ENCODE peak calls at places on chromosomes 16 and 17, in seven cellular contexts. H is mammary epithelial cell, W is fibroblast of lung, N is HepG2, Z is H9, U is IMR-90, I is GM23248. J is an unnamed sample.

GRCh38 chr17:50564916-50565315 is 4.4 kb downstream of the CACNA1G start:
- DNase-seq in H (peak; percentile 23), W (peak; percentile 77), N (no peak), Z (no peak), U (peak; percentile 56), I (peak; percentile 93), J (peak; percentile 59)

GRCh38 chr16:88922114-88922825 is 54.7 kb downstream of the CBFA2T3 start:
- DNase-seq in H (peak; percentile 28), W (peak; percentile 71), N (no peak), Z (peak; percentile 85), U (peak; percentile 39), I (peak; percentile 87), J (no peak)

GRCh38 chr16:90032664-90033346 is 13.5 kb upstream of the DBNDD1 start:
- DNase-seq in H (no peak), W (peak; percentile 63), N (no peak), Z (no peak), U (peak; percentile 65), I (peak; percentile 55), J (peak; percentile 50)

GRCh38 chr17:17032131-17032692 is 10.0 kb upstream of the MPRIP start:
- DNase-seq in H (peak; percentile 82), W (peak; percentile 58), N (peak; percentile 64), Z (no peak), U (peak; percentile 89), I (peak; percentile 97), J (peak; percentile 94)

GRCh38 chr17:55655777-55656176 is 66.9 kb downstream of the TMEM100 start:
- DNase-seq in H (no peak), W (no peak), N (no peak), Z (no peak), U (no peak), I (no peak), J (no peak)

GRCh38 chr16:66844342-66845079 is at the start of gene CA7:
- DNase-seq in H (no peak), W (no peak), N (no peak), Z (no peak), U (no peak), I (peak; percentile 23), J (no peak)

GRCh38 chr17:64354824-64355535 is 35.7 kb downstream of the PECAM1 start:
- DNase-seq in H (no peak), W (peak; percentile 91), N (no peak), Z (no peak), U (peak; percentile 10), I (peak; percentile 52), J (no peak)

GRCh38 chr16:27748868-27749546 is 199.1 kb downstream of the KATNIP start:
- DNase-seq in H (peak; percentile 71), W (peak; percentile 77), N (peak; percentile 25), Z (peak; percentile 75), U (peak; percentile 84), I (peak; percentile 94), J (peak; percentile 79)

GRCh38 chr17:42460371-42460770 is 1.7 kb downstream of the ATP6V0A1 start:
- DNase-seq in H (no peak), W (no peak), N (no peak), Z (no peak), U (no peak), I (no peak), J (no peak)

GRCh38 chr17:73720187-73720834 is 76.1 kb upstream of the SDK2 start:
- DNase-seq in H (no peak), W (no peak), N (peak; percentile 11), Z (no peak), U (no peak), I (no peak), J (no peak)

GRCh38 chr16:21100447-21100846 is 50.2 kb downstream of the DNAH3 start:
- DNase-seq in H (peak; percentile 48), W (peak; percentile 81), N (no peak), Z (no peak), U (peak; percentile 90), I (peak; percentile 78), J (peak; percentile 68)

GRCh38 chr16:46649571-46649970 is 28.4 kb upstream of the SHCBP1 start:
- DNase-seq in H (no peak), W (peak; percentile 82), N (no peak), Z (no peak), U (peak; percentile 51), I (no peak), J (no peak)

GRCh38 chr17:37813753-37814152 is 68.9 kb upstream of the HNF1B start:
- DNase-seq in H (no peak), W (peak; percentile 42), N (no peak), Z (no peak), U (peak; percentile 100), I (peak; percentile 56), J (peak; percentile 87)

GRCh38 chr17:82317394-82318168 is at the start of gene CD7:
- DNase-seq in H (no peak), W (no peak), N (peak; percentile 64), Z (no peak), U (no peak), I (no peak), J (no peak)

GRCh38 chr17:28113269-28113668 is 70.8 kb downstream of the NLK start:
- DNase-seq in H (no peak), W (no peak), N (no peak), Z (no peak), U (no peak), I (peak; percentile 24), J (no peak)

GRCh38 chr17:28112199-28112995 is 69.9 kb downstream of the NLK start:
- DNase-seq in H (no peak), W (peak; percentile 64), N (no peak), Z (no peak), U (peak; percentile 35), I (peak; percentile 48), J (peak; percentile 25)

GRCh38 chr17:28118362-28118761 is 75.9 kb downstream of the NLK start:
- DNase-seq in H (no peak), W (no peak), N (no peak), Z (no peak), U (no peak), I (no peak), J (peak; percentile 43)

GRCh38 chr17:28117304-28117703 is 74.8 kb downstream of the NLK start:
- DNase-seq in H (no peak), W (no peak), N (no peak), Z (no peak), U (no peak), I (no peak), J (no peak)

GRCh38 chr17:28115046-28115445 is 72.6 kb downstream of the NLK start:
- DNase-seq in H (no peak), W (no peak), N (no peak), Z (no peak), U (no peak), I (no peak), J (no peak)
- H2AFZ ChIP-seq in H (no peak overlapping the region), W (no peak overlapping the region), N (no peak overlapping the region), Z (no peak overlapping the region), U (no peak overlapping the region), I (no peak overlapping the region), J (no peak overlapping the region)

GRCh38 chr16:1049113-1049975 is 23.2 kb upstream of the SSTR5 start:
- DNase-seq in H (no peak), W (no peak), N (no peak), Z (no peak), U (no peak), I (no peak), J (no peak)
- H2AFZ ChIP-seq in H (no peak overlapping the region), W (no peak overlapping the region), N (no peak overlapping the region), Z (no peak overlapping the region), U (no peak overlapping the region), I (no peak overlapping the region), J (no peak overlapping the region)

DNA sequence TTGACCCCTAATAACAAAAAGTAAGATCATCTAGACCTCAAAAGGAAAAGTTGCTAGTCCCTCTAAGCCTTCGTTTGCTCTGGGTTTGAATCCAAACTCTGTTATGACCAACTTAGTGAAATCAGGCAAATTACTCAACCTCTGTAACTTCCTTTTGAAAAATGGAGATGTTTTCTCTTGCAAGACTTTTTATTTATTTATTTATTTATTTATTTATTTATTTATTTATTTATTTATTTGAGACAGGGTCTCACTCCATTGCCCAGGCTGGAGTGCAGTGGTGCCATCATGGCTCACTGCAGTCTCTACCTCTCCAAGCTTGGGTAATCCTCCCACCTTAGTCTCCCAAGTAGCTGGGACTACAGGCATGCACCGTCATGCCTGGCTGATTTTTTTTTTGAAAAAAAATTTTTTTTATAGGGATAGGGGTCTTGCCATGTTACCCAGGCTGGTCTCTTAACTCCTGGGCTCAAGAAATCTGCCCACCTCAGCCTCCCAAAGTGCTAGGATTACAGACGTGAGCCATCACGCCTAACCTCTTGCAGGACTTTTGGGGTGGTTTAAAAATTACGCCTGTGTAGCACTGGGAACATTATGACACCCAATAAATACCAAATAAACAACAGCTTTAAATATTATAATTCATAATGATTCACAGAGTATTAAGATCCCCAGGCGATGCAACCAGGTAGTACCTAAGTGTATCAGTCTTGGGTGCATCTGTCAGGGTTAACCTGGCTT is 63.4 kb downstream of the PITPNC1 start:
- DNase-seq in H (no peak), W (no peak), N (no peak), Z (no peak), U (no peak), I (peak; percentile 38), J (peak; percentile 18)
- H2AFZ ChIP-seq in H (no peak overlapping the region), W (peak overlapping the region; percentile 11), N (no peak overlapping the region), Z (no peak overlapping the region), U (peak overlapping the region; percentile 77), I (peak overlapping the region; percentile 69), J (no peak overlapping the region)

GRCh38 chr16:30941600-30942420 is 7.1 kb upstream of the ORAI3 start:
- DNase-seq in H (peak; percentile 67), W (peak; percentile 56), N (peak; percentile 80), Z (peak; percentile 90), U (peak; percentile 58), I (peak; percentile 83), J (peak; percentile 79)
- H2AFZ ChIP-seq in H (peak overlapping the region; percentile 23), W (no peak overlapping the region), N (no peak overlapping the region), Z (no peak overlapping the region), U (peak overlapping the region; percentile 87), I (no peak overlapping the region), J (no peak overlapping the region)

GRCh38 chr16:56715128-56715527 is 14.8 kb upstream of the NUP93 start:
- DNase-seq in H (no peak), W (no peak), N (no peak), Z (no peak), U (no peak), I (no peak), J (no peak)
- H2AFZ ChIP-seq in H (no peak overlapping the region), W (no peak overlapping the region), N (no peak overlapping the region), Z (no peak overlapping the region), U (no peak overlapping the region), I (no peak overlapping the region), J (no peak overlapping the region)

GRCh38 chr16:14405611-14406537 is 224.2 kb downstream of the PARN start:
- DNase-seq in H (no peak), W (no peak), N (peak; percentile 90), Z (peak; percentile 96), U (no peak), I (peak; percentile 61), J (no peak)
- H2AFZ ChIP-seq in H (no peak overlapping the region), W (no peak overlapping the region), N (no peak overlapping the region), Z (no peak overlapping the region), U (no peak overlapping the region), I (no peak overlapping the region), J (no peak overlapping the region)

GRCh38 chr16:56227936-56228335 is 36.6 kb downstream of the GNAO1 start:
- DNase-seq in H (no peak), W (no peak), N (no peak), Z (no peak), U (no peak), I (no peak), J (no peak)
- H2AFZ ChIP-seq in H (no peak overlapping the region), W (no peak overlapping the region), N (no peak overlapping the region), Z (no peak overlapping the region), U (no peak overlapping the region), I (no peak overlapping the region), J (no peak overlapping the region)

J was measured in mesenchymal stem cell.